ENCODE peak calls at places on chromosomes 7 and 10, in five cellular contexts. Q, K, I, Z and P are unnamed samples.

GRCh38 chr10:116207690-116208089 is 65.3 kb downstream of the GFRA1 start:
- DNase-seq in I (no peak), Q (no peak), K (no peak), Z (no peak), P (no peak)

GRCh38 chr7:98458090-98458875 is 57.4 kb upstream of the BAIAP2L1 start:
- DNase-seq in K (no peak), Q (no peak), Z (peak), I (no peak), P (no peak)

GRCh38 chr10:80411267-80411668 is 2.9 kb downstream of the PRXL2A start:
- DNase-seq in K (peak), I (no peak), Z (no peak), Q (peak), P (no peak)

GRCh38 chr7:7103343-7104313 is 78.7 kb upstream of the C1GALT1 start:
- DNase-seq in Z (peak), K (peak), Q (no peak), I (peak), P (no peak)

GRCh38 chr10:29926649-29927048 is 132.7 kb downstream of the JCAD start:
- DNase-seq in K (no peak), I (peak), Z (no peak), Q (no peak), P (no peak)

GRCh38 chr7:139094596-139094995 is 14.9 kb downstream of the ZC3HAV1 start:
- DNase-seq in K (no peak), I (peak), Q (no peak), Z (no peak), P (no peak)

GRCh38 chr10:114548662-114549061 is 109.4 kb downstream of the ABLIM1 start:
- DNase-seq in K (no peak), Q (no peak), I (peak), Z (peak), P (no peak)

GRCh38 chr10:102517553-102517952 is 13.8 kb downstream of the SUFU start:
- DNase-seq in K (no peak), Z (no peak), I (peak), Q (no peak), P (no peak)

GRCh38 chr7:39954694-39955093 is 4.6 kb downstream of the CDK13 start:
- DNase-seq in K (no peak), Z (no peak), I (no peak), Q (no peak), P (no peak)

GRCh38 chr7:98054585-98054984 is 52.1 kb upstream of the LMTK2 start:
- DNase-seq in Q (no peak), K (no peak), Z (no peak), I (no peak), P (no peak)

GRCh38 chr7:45576249-45576929 is 2.2 kb downstream of the ADCY1 start:
- DNase-seq in Q (no peak), Z (no peak), I (no peak), K (no peak), P (no peak)

GRCh38 chr10:51743146-51743545 is 43.8 kb upstream of the CSTF2T start:
- DNase-seq in K (no peak), I (no peak), Z (no peak), Q (no peak), P (no peak)

GRCh38 chr7:82803411-82803810 is 359.3 kb downstream of the PCLO start:
- DNase-seq in Q (no peak), K (no peak), Z (no peak), I (peak), P (no peak)

GRCh38 chr7:41574377-41574776 is 128.5 kb downstream of the INHBA start:
- DNase-seq in I (peak), K (no peak), Q (no peak), Z (no peak), P (no peak)
- H3K27ac ChIP-seq in I (no peak), K (no peak), Q (no peak), Z (no peak), P (no peak)

GRCh38 chr7:151869968-151870918 is 6.7 kb downstream of the PRKAG2 start:
- DNase-seq in I (no peak), K (peak), Z (peak), Q (no peak), P (no peak)
- H3K27ac ChIP-seq in I (no peak), K (peak), Z (no peak), Q (no peak), P (no peak)

GRCh38 chr7:112331495-112331894 is 118.8 kb upstream of the IFRD1 start:
- DNase-seq in I (no peak), Z (peak), Q (no peak), K (no peak), P (no peak)
- H3K27ac ChIP-seq in I (no peak), Z (no peak), Q (no peak), K (no peak), P (no peak)

DNA sequence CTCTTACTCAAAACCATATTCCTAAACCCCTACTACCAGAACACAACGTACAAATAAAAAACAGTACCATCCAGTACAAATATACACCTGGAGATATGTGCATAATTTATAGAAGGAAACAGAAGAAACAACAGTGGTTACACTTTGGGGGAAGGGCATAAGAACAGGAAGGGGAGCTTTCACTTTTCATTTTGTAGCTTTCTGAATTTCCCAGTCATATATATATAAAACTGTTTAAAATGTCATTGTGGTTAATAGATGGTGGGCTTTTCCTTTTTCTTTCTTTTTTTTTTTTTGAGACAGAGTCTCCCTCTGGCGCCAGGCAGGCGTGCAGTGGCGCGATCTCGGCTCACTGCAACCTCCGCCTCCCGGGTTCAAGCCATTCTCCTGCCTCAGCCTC is 47.2 kb downstream of the MALSU1 start:
- DNase-seq in Z (no peak), K (no peak), Q (no peak), I (no peak), P (no peak)
- H3K27ac ChIP-seq in Z (no peak), K (no peak), Q (no peak), I (no peak), P (no peak)

DNA sequence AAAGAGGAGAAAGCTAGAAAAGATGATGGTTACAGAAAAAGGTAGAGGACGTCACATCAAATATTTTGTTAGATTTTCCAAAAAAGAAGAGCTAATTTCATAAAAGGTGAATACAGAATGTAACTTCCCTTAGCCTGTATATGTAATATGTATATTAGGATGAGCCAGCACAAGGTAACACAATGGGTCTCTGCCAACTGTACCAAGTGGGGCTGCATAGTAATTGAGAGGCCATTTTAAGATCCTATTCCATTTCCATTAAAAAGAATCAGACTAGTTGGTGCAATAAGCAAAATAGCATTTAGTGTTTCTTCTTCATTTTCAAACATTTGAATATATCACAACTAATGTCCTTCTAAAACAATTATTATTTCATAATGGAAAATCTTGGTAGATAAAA is 134.6 kb downstream of the SEMA3A start:
- DNase-seq in Q (no peak), K (no peak), I (no peak), Z (no peak), P (no peak)
- H3K27ac ChIP-seq in Q (no peak), K (no peak), I (no peak), Z (peak), P (no peak)

DNA sequence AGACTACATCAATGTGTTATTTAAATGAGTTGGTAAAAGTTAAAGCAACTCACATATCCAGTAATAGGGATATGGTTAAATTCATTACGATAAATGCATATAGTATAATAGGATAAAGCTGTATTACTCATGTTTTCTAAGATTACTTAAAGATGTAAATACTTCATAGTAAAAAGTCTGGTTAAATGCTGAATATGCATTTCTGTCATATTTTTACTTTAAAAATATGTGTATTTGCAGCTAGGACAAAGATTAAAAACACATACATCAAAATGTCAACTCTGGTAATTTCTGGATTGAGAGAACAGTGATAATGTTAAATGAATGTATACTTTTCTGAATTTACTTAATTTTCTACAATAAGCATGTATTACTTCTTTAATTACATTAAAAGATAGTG is 15.1 kb downstream of the PPP1R9A start:
- DNase-seq in K (no peak), I (no peak), Q (no peak), Z (no peak), P (no peak)
- H3K27ac ChIP-seq in K (no peak), I (no peak), Q (no peak), Z (no peak), P (no peak)